ENCODE peak calls at places on chromosomes 2 and 18, in four cellular contexts. S is activated gamma-delta T cell treated with anti-CD3 and anti-CD28 coated beads, Interleukin-2, amount 50 U/mL, for 16 hours; T is H9; C is nucleus accumbens. L is an unnamed sample.

GRCh38 chr2:43006834-43007543 is 214.6 kb upstream of the HAAO start:
- DNase-seq in T (no peak), C (no peak), S (no peak), L (no peak)

GRCh38 chr2:217820066-217820819 is 182.6 kb downstream of the TNS1 start:
- DNase-seq in T (no peak), S (no peak), C (no peak), L (no peak)

GRCh38 chr2:156343096-156343939 is 10.8 kb upstream of the NR4A2 start:
- DNase-seq in C (no peak), S (no peak), T (no peak), L (no peak)

GRCh38 chr2:29053223-29053622 is 21.1 kb downstream of the PCARE start:
- DNase-seq in T (peak), C (no peak), S (no peak), L (no peak)

GRCh38 chr2:96431319-96431718 is 73.8 kb downstream of the NEURL3 start:
- DNase-seq in C (no peak), S (no peak), T (no peak), L (no peak)

GRCh38 chr2:240948905-240949790 is 43.0 kb downstream of the CROCC2 start:
- DNase-seq in C (no peak), S (no peak), T (peak), L (peak)

GRCh38 chr2:70553334-70553583 is 367 bp downstream of the TGFA start:
- DNase-seq in T (peak), C (no peak), S (no peak), L (no peak)

GRCh38 chr2:217790681-217791392 is 212.0 kb downstream of the TNS1 start:
- DNase-seq in C (no peak), T (no peak), S (no peak), L (peak)

GRCh38 chr2:112787294-112787693 is 3.0 kb upstream of the IL1A start:
- DNase-seq in C (no peak), S (no peak), T (no peak), L (no peak)

GRCh38 chr2:240589381-240589780 is 2.8 kb downstream of the CAPN10 start:
- DNase-seq in S (no peak), T (no peak), C (no peak), L (no peak)

GRCh38 chr2:9002637-9003365 is 683 bp downstream of the MBOAT2 start:
- DNase-seq in C (no peak), S (no peak), T (no peak), L (no peak)

GRCh38 chr2:96800061-96800761 is 15.9 kb upstream of the CNNM3 start:
- DNase-seq in S (no peak), C (no peak), T (no peak), L (no peak)

GRCh38 chr2:145685323-145686050 is 1165.6 kb upstream of the ZEB2 start:
- DNase-seq in T (no peak), C (no peak), S (no peak), L (no peak)

GRCh38 chr2:1654696-1655374 is 89.5 kb downstream of the PXDN start:
- DNase-seq in S (no peak), T (peak), C (no peak), L (no peak)

GRCh38 chr2:16773080-16773713 is 107.6 kb upstream of the CYRIA start:
- DNase-seq in C (no peak), S (no peak), T (peak), L (peak)

GRCh38 chr2:15770148-15770547 is 170.2 kb upstream of the MYCN start:
- DNase-seq in C (no peak), S (no peak), T (no peak), L (no peak)

GRCh38 chr2:207926133-207927076 is 98.9 kb downstream of the PLEKHM3 start:
- DNase-seq in C (no peak), S (no peak), T (no peak), L (peak)

GRCh38 chr2:230312638-230313037 is 14.4 kb upstream of the SP140L start:
- DNase-seq in C (no peak), S (no peak), T (no peak), L (no peak)

GRCh38 chr2:85506768-85507181 is 32.2 kb upstream of the MAT2A start:
- DNase-seq in T (no peak), C (no peak), S (no peak), L (no peak)

GRCh38 chr2:217086038-217086522 is 226.2 kb upstream of the TNP1 start:
- DNase-seq in T (no peak), S (no peak), C (no peak), L (no peak)

GRCh38 chr18:23487738-23488625 is 15.3 kb upstream of the RMC1 start:
- DNase-seq in T (no peak), S (no peak), C (no peak), L (no peak)

GRCh38 chr2:181022652-181023051 is 42.2 kb downstream of the UBE2E3 start:
- DNase-seq in S (no peak), C (no peak), T (no peak), L (no peak)

GRCh38 chr2:43717323-43717722 is 41.1 kb upstream of the C1GALT1C1L start:
- DNase-seq in S (no peak), C (no peak), T (no peak), L (no peak)

GRCh38 chr2:241230435-241230834 is 42.0 kb downstream of the ANO7 start:
- DNase-seq in C (no peak), T (no peak), S (no peak), L (peak)

GRCh38 chr2:227402959-227403358 is 15.2 kb upstream of the SCYGR1 start:
- DNase-seq in C (no peak), S (no peak), T (no peak), L (no peak)

GRCh38 chr2:173271825-173272224 is 82.8 kb upstream of the CDCA7 start:
- DNase-seq in T (no peak), S (no peak), C (no peak), L (no peak)

L was measured in adrenal gland.